ENCODE peak calls at places on chromosomes 1 and 21, in four cellular contexts. V, Y, N and U are unnamed samples.
A peak's percentile ranks its signal among the peaks of the same experiment; 100 is the strongest.

GRCh38 chr1:50750021-50750619 is 209.9 kb downstream of the FAF1 start:
- DNase-seq in N (no peak), Y (no peak), V (no peak), U (no peak)

GRCh38 chr1:225555821-225556220 is 97.1 kb downstream of the ENAH start:
- DNase-seq in Y (no peak), N (no peak), V (no peak), U (no peak)

GRCh38 chr1:244865028-244865371 is 657 bp upstream of the HNRNPU start:
- DNase-seq in N (peak; percentile 23), Y (no peak), V (no peak), U (no peak)

GRCh38 chr1:235648407-235648907 is 1.1 kb downstream of the GNG4 start:
- DNase-seq in V (no peak), N (no peak), Y (no peak), U (peak; percentile 77)

GRCh38 chr1:110687244-110687643 is 12.5 kb upstream of the KCNA3 start:
- DNase-seq in V (no peak), Y (no peak), N (no peak), U (no peak)

GRCh38 chr1:241021286-241021685 is 335.7 kb downstream of the RGS7 start:
- DNase-seq in Y (no peak), V (no peak), N (no peak), U (no peak)

GRCh38 chr1:228989992-228990827 is 254.9 kb downstream of the RHOU start:
- DNase-seq in Y (peak; percentile 21), V (no peak), N (peak; percentile 74), U (no peak)

GRCh38 chr1:156140879-156141707 is 12.3 kb upstream of the SEMA4A start:
- DNase-seq in Y (no peak), N (no peak), V (peak; percentile 50), U (no peak)

GRCh38 chr1:231392380-231393131 is 29.5 kb downstream of the EGLN1 start:
- DNase-seq in Y (no peak), V (no peak), N (no peak), U (no peak)

GRCh38 chr21:38796426-38796825 is 9.3 kb upstream of the ETS2 start:
- DNase-seq in N (no peak), Y (no peak), V (no peak), U (no peak)

GRCh38 chr1:109718495-109718894 is 6.4 kb downstream of the GSTM5 start:
- DNase-seq in N (no peak), Y (no peak), V (no peak), U (no peak)

GRCh38 chr1:118294817-118295486 is 109.9 kb upstream of the SPAG17 start:
- DNase-seq in N (no peak), Y (no peak), V (no peak), U (no peak)

GRCh38 chr21:23951251-23951650 is 1656.0 kb downstream of the MRPL39 start:
- DNase-seq in N (no peak), Y (no peak), V (no peak), U (no peak)

GRCh38 chr1:1177452-1178206 is 3.9 kb downstream of the TTLL10 start:
- DNase-seq in Y (no peak), N (no peak), V (no peak), U (no peak)
- TF ChIP-seq CTCF in Y (no peak), N (no peak), V (no peak), U (no peak)

GRCh38 chr1:203323587-203323986 is 18.3 kb downstream of the BTG2 start:
- DNase-seq in V (no peak), Y (no peak), N (no peak), U (no peak)
- TF ChIP-seq CTCF in V (no peak), Y (no peak), N (no peak), U (no peak)

GRCh38 chr21:18170221-18170620 is 74.4 kb upstream of the CHODL start:
- DNase-seq in N (no peak), Y (no peak), V (no peak), U (no peak)

GRCh38 chr21:18168108-18168507 is 76.5 kb upstream of the CHODL start:
- DNase-seq in Y (no peak), N (no peak), V (no peak), U (no peak)

GRCh38 chr21:18164483-18164882 is 80.2 kb upstream of the CHODL start:
- DNase-seq in N (no peak), Y (no peak), V (no peak), U (no peak)

GRCh38 chr21:18161841-18162240 is 82.8 kb upstream of the CHODL start:
- DNase-seq in V (no peak), N (no peak), Y (no peak), U (no peak)

DNA sequence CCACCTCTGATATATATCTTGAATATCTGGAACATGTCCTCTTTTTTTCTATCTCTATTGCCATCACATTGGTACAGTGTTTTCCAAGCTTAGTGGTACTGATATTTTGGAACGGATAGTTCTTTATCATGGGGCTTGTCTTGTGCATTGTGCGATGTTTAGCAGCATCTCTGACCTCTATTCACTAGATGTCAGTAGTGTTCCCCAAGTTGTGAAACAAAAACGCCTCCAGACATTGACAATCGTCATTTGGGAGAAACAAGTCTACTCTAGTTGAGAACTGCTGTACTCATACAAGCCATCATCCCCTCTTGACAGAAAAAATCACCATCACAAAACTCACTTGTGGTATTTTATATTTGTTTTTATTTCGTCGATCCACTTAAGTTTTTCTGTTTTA is 79.7 kb upstream of the CHODL start:
- DNase-seq in Y (no peak), N (no peak), V (no peak), U (no peak)
- TF ChIP-seq CTCF in Y (no peak), N (no peak), V (no peak), U (no peak)

GRCh38 chr21:42164064-42164789 is 54.7 kb upstream of the ABCG1 start:
- DNase-seq in V (peak; percentile 57), Y (no peak), N (peak; percentile 61), U (peak; percentile 56)
- TF ChIP-seq CTCF in V (peak; percentile 51), Y (no peak), N (peak; percentile 78), U (peak; percentile 48)